ENCODE peak calls at places on chromosomes 3 and 15, in eight cellular contexts. One of them, this sample, is unnamed.
A peak's percentile ranks its signal among the peaks of the same experiment; 100 is the strongest.

GRCh38 chr15:48976444-48977088 is 12.8 kb upstream of the SHC4 start:
- DNase-seq in heart right ventricle: no peak
- DNase-seq in uterus: no peak
- DNase-seq in right cardiac atrium: peak; percentile 62
- DNase-seq in ovary: no peak
- DNase-seq in psoas muscle: no peak
- DNase-seq in endothelial cell of umbilical vein: no peak
- DNase-seq in astrocyte: no peak
- DNase-seq in this sample: no peak

GRCh38 chr3:105365536-105366301 is 990 bp upstream of the ALCAM start:
- DNase-seq in uterus: no peak
- DNase-seq in ovary: no peak
- DNase-seq in endothelial cell of umbilical vein: no peak
- DNase-seq in astrocyte: peak; percentile 63
- DNase-seq in right cardiac atrium: peak; percentile 30
- DNase-seq in psoas muscle: no peak
- DNase-seq in heart right ventricle: no peak
- DNase-seq in this sample: no peak

GRCh38 chr3:188656196-188656982 is 502.4 kb downstream of the LPP start:
- DNase-seq in psoas muscle: no peak
- DNase-seq in endothelial cell of umbilical vein: peak; percentile 46
- DNase-seq in uterus: no peak
- DNase-seq in right cardiac atrium: no peak
- DNase-seq in ovary: no peak
- DNase-seq in heart right ventricle: no peak
- DNase-seq in astrocyte: peak; percentile 38
- DNase-seq in this sample: no peak

GRCh38 chr3:52800079-52800478 is 5.5 kb downstream of the ITIH3 start:
- DNase-seq in uterus: no peak
- DNase-seq in astrocyte: no peak
- DNase-seq in endothelial cell of umbilical vein: no peak
- DNase-seq in ovary: no peak
- DNase-seq in psoas muscle: no peak
- DNase-seq in heart right ventricle: no peak
- DNase-seq in right cardiac atrium: peak; percentile 21
- DNase-seq in this sample: no peak

GRCh38 chr3:107813066-107813465 is 277.8 kb downstream of the CD47 start:
- DNase-seq in endothelial cell of umbilical vein: no peak
- DNase-seq in astrocyte: peak; percentile 45
- DNase-seq in ovary: no peak
- DNase-seq in psoas muscle: no peak
- DNase-seq in uterus: no peak
- DNase-seq in right cardiac atrium: no peak
- DNase-seq in heart right ventricle: no peak
- DNase-seq in this sample: no peak

GRCh38 chr15:39154136-39154770 is 426.6 kb upstream of the THBS1 start:
- DNase-seq in endothelial cell of umbilical vein: no peak
- DNase-seq in uterus: no peak
- DNase-seq in ovary: no peak
- DNase-seq in right cardiac atrium: no peak
- DNase-seq in psoas muscle: no peak
- DNase-seq in astrocyte: no peak
- DNase-seq in heart right ventricle: no peak
- DNase-seq in this sample: no peak

GRCh38 chr3:45464336-45464809 is 76.0 kb downstream of the LARS2 start:
- DNase-seq in psoas muscle: no peak
- DNase-seq in endothelial cell of umbilical vein: peak; percentile 4
- DNase-seq in astrocyte: no peak
- DNase-seq in uterus: no peak
- DNase-seq in ovary: no peak
- DNase-seq in heart right ventricle: no peak
- DNase-seq in right cardiac atrium: peak; percentile 65
- DNase-seq in this sample: no peak

GRCh38 chr3:79361748-79362378 is 405.9 kb downstream of the ROBO1 start:
- DNase-seq in uterus: no peak
- DNase-seq in ovary: no peak
- DNase-seq in heart right ventricle: no peak
- DNase-seq in endothelial cell of umbilical vein: peak; percentile 48
- DNase-seq in right cardiac atrium: no peak
- DNase-seq in psoas muscle: no peak
- DNase-seq in astrocyte: no peak
- DNase-seq in this sample: no peak

GRCh38 chr15:80984856-80985255 is 4.8 kb downstream of the MESD start:
- DNase-seq in astrocyte: no peak
- DNase-seq in uterus: no peak
- DNase-seq in heart right ventricle: no peak
- DNase-seq in ovary: no peak
- DNase-seq in endothelial cell of umbilical vein: no peak
- DNase-seq in psoas muscle: no peak
- DNase-seq in right cardiac atrium: no peak
- DNase-seq in this sample: no peak

GRCh38 chr3:135576786-135577185 is 388.7 kb upstream of the PPP2R3A start:
- DNase-seq in endothelial cell of umbilical vein: no peak
- DNase-seq in uterus: no peak
- DNase-seq in psoas muscle: no peak
- DNase-seq in ovary: no peak
- DNase-seq in astrocyte: no peak
- DNase-seq in heart right ventricle: no peak
- DNase-seq in right cardiac atrium: no peak
- DNase-seq in this sample: no peak

GRCh38 chr15:39969871-39970270 is 36.0 kb downstream of the EIF2AK4 start:
- DNase-seq in heart right ventricle: peak; percentile 40
- DNase-seq in psoas muscle: peak; percentile 62
- DNase-seq in right cardiac atrium: peak; percentile 67
- DNase-seq in astrocyte: peak; percentile 68
- DNase-seq in endothelial cell of umbilical vein: peak; percentile 78
- DNase-seq in uterus: peak; percentile 65
- DNase-seq in ovary: peak; percentile 35
- DNase-seq in this sample: peak; percentile 47

GRCh38 chr3:183438749-183439148 is 10.3 kb upstream of the MCF2L2 start:
- DNase-seq in uterus: no peak
- DNase-seq in right cardiac atrium: no peak
- DNase-seq in astrocyte: no peak
- DNase-seq in ovary: no peak
- DNase-seq in heart right ventricle: no peak
- DNase-seq in endothelial cell of umbilical vein: no peak
- DNase-seq in psoas muscle: no peak
- DNase-seq in this sample: no peak

GRCh38 chr15:98331676-98332075 is 316.7 kb upstream of the IGF1R start:
- DNase-seq in endothelial cell of umbilical vein: no peak
- DNase-seq in uterus: no peak
- DNase-seq in heart right ventricle: no peak
- DNase-seq in ovary: no peak
- DNase-seq in psoas muscle: no peak
- DNase-seq in astrocyte: no peak
- DNase-seq in right cardiac atrium: no peak
- DNase-seq in this sample: no peak

GRCh38 chr15:79881254-79881653 is 15.6 kb downstream of the MTHFS start:
- DNase-seq in ovary: no peak
- DNase-seq in right cardiac atrium: no peak
- DNase-seq in endothelial cell of umbilical vein: peak; percentile 28
- DNase-seq in psoas muscle: no peak
- DNase-seq in astrocyte: no peak
- DNase-seq in heart right ventricle: no peak
- DNase-seq in uterus: no peak
- DNase-seq in this sample: no peak

GRCh38 chr3:100605358-100605757 is 4.0 kb upstream of the ADGRG7 start:
- DNase-seq in right cardiac atrium: no peak
- DNase-seq in psoas muscle: no peak
- DNase-seq in endothelial cell of umbilical vein: no peak
- DNase-seq in ovary: no peak
- DNase-seq in heart right ventricle: no peak
- DNase-seq in astrocyte: no peak
- DNase-seq in uterus: no peak
- DNase-seq in this sample: no peak

GRCh38 chr3:51539291-51539891 is 872 bp downstream of the RAD54L2 start:
- DNase-seq in ovary: no peak
- DNase-seq in endothelial cell of umbilical vein: peak; percentile 73
- DNase-seq in uterus: no peak
- DNase-seq in right cardiac atrium: no peak
- DNase-seq in psoas muscle: no peak
- DNase-seq in heart right ventricle: no peak
- DNase-seq in astrocyte: peak; percentile 83
- DNase-seq in this sample: peak; percentile 8

GRCh38 chr3:134147411-134147810 is 103.2 kb downstream of the RYK start:
- DNase-seq in ovary: no peak
- DNase-seq in endothelial cell of umbilical vein: no peak
- DNase-seq in uterus: no peak
- DNase-seq in heart right ventricle: no peak
- DNase-seq in right cardiac atrium: no peak
- DNase-seq in psoas muscle: no peak
- DNase-seq in astrocyte: no peak
- DNase-seq in this sample: no peak

GRCh38 chr3:14375192-14375591 is 27.2 kb upstream of the SLC6A6 start:
- DNase-seq in ovary: no peak
- DNase-seq in uterus: no peak
- DNase-seq in psoas muscle: no peak
- DNase-seq in right cardiac atrium: peak; percentile 20
- DNase-seq in endothelial cell of umbilical vein: no peak
- DNase-seq in astrocyte: no peak
- DNase-seq in heart right ventricle: no peak
- DNase-seq in this sample: no peak
- H3K4me1 ChIP-seq in ovary: peaks cover 6% of the 10 kb centered on the region
- H3K4me1 ChIP-seq in uterus: no peaks in the 10 kb centered on the region
- H3K4me1 ChIP-seq in psoas muscle: peaks cover 74% of the 10 kb centered on the region
- H3K4me1 ChIP-seq in right cardiac atrium: peaks cover 20% of the 10 kb centered on the region
- H3K4me1 ChIP-seq in endothelial cell of umbilical vein: peaks cover 4% of the 10 kb centered on the region
- H3K4me1 ChIP-seq in astrocyte: peaks cover 15% of the 10 kb centered on the region
- H3K4me1 ChIP-seq in heart right ventricle: peaks cover 40% of the 10 kb centered on the region
- H3K4me1 ChIP-seq in this sample: peaks cover 62% of the 10 kb centered on the region

DNA sequence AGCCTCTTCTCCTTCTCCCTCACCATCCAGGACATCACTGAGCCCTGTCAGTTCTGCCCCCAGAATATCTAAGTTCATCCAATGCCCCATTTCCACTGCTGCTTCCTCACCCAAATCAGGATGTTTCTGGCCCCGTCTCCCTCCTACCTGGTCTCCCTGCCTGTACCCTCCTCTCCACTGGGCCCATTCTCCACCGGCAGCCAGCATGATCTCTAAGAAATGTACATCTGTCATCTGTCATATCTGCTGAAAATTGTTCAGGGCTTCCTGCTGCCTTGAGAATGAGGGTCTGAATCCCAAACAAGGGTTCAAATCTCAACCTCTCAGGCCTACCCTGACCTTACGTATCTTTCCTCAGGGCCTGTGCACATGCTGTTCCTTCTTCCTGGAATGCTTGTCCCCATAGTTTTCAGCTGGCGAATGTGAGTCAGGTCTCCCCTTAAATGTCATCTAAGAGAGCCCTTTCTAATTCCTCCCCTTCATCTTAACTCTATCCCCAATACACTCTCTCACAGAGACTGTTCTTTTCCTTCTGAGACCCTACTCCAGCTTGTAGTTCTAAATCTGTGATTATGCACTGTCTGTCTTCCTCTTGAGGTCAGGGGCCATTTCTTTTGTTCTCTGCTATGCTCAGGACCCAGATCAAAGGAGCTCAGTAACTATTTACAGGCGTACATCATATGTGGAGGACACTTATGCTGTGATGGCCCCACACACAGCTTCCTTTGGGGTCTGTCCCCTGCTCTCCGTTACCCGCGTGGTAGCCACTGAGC is 40.8 kb downstream of the SMAD3 start:
- DNase-seq in right cardiac atrium: no peak
- DNase-seq in heart right ventricle: no peak
- DNase-seq in endothelial cell of umbilical vein: peak; percentile 60
- DNase-seq in ovary: no peak
- DNase-seq in astrocyte: no peak
- DNase-seq in uterus: no peak
- DNase-seq in psoas muscle: no peak
- DNase-seq in this sample: no peak
- H3K4me1 ChIP-seq in right cardiac atrium: peaks cover 58% of the 10 kb centered on the region
- H3K4me1 ChIP-seq in heart right ventricle: peaks cover 41% of the 10 kb centered on the region
- H3K4me1 ChIP-seq in endothelial cell of umbilical vein: peaks cover 95% of the 10 kb centered on the region
- H3K4me1 ChIP-seq in ovary: peaks cover 48% of the 10 kb centered on the region
- H3K4me1 ChIP-seq in astrocyte: peaks cover 82% of the 10 kb centered on the region
- H3K4me1 ChIP-seq in uterus: peaks cover 16% of the 10 kb centered on the region
- H3K4me1 ChIP-seq in psoas muscle: peaks cover 96% of the 10 kb centered on the region
- H3K4me1 ChIP-seq in this sample: peaks cover 71% of the 10 kb centered on the region

GRCh38 chr3:50212971-50213370 is 7.9 kb downstream of the SLC38A3 start:
- DNase-seq in ovary: no peak
- DNase-seq in psoas muscle: no peak
- DNase-seq in heart right ventricle: no peak
- DNase-seq in right cardiac atrium: no peak
- DNase-seq in endothelial cell of umbilical vein: no peak
- DNase-seq in astrocyte: no peak
- DNase-seq in uterus: no peak
- DNase-seq in this sample: no peak
- H3K4me1 ChIP-seq in ovary: peaks cover 7% of the 10 kb centered on the region
- H3K4me1 ChIP-seq in psoas muscle: peaks cover 15% of the 10 kb centered on the region
- H3K4me1 ChIP-seq in heart right ventricle: no peaks in the 10 kb centered on the region
- H3K4me1 ChIP-seq in right cardiac atrium: no peaks in the 10 kb centered on the region
- H3K4me1 ChIP-seq in endothelial cell of umbilical vein: no peaks in the 10 kb centered on the region
- H3K4me1 ChIP-seq in astrocyte: no peaks in the 10 kb centered on the region
- H3K4me1 ChIP-seq in uterus: no peaks in the 10 kb centered on the region
- H3K4me1 ChIP-seq in this sample: no peaks in the 10 kb centered on the region

GRCh38 chr15:43433661-43434303 is 59.2 kb downstream of the TP53BP1 start:
- DNase-seq in ovary: no peak
- DNase-seq in astrocyte: no peak
- DNase-seq in uterus: no peak
- DNase-seq in endothelial cell of umbilical vein: no peak
- DNase-seq in psoas muscle: no peak
- DNase-seq in right cardiac atrium: no peak
- DNase-seq in heart right ventricle: no peak
- DNase-seq in this sample: no peak

GRCh38 chr15:43433160-43433559 is 59.8 kb downstream of the TP53BP1 start:
- DNase-seq in astrocyte: peak; percentile 82
- DNase-seq in ovary: no peak
- DNase-seq in right cardiac atrium: no peak
- DNase-seq in heart right ventricle: no peak
- DNase-seq in uterus: no peak
- DNase-seq in psoas muscle: no peak
- DNase-seq in endothelial cell of umbilical vein: no peak
- DNase-seq in this sample: no peak

GRCh38 chr15:43439268-43439667 is 53.7 kb downstream of the TP53BP1 start:
- DNase-seq in astrocyte: no peak
- DNase-seq in heart right ventricle: no peak
- DNase-seq in psoas muscle: no peak
- DNase-seq in endothelial cell of umbilical vein: no peak
- DNase-seq in ovary: no peak
- DNase-seq in uterus: no peak
- DNase-seq in right cardiac atrium: no peak
- DNase-seq in this sample: no peak

GRCh38 chr15:43436395-43436794 is 56.6 kb downstream of the TP53BP1 start:
- DNase-seq in astrocyte: no peak
- DNase-seq in right cardiac atrium: no peak
- DNase-seq in heart right ventricle: no peak
- DNase-seq in psoas muscle: no peak
- DNase-seq in endothelial cell of umbilical vein: no peak
- DNase-seq in ovary: no peak
- DNase-seq in uterus: no peak
- DNase-seq in this sample: no peak

DNA sequence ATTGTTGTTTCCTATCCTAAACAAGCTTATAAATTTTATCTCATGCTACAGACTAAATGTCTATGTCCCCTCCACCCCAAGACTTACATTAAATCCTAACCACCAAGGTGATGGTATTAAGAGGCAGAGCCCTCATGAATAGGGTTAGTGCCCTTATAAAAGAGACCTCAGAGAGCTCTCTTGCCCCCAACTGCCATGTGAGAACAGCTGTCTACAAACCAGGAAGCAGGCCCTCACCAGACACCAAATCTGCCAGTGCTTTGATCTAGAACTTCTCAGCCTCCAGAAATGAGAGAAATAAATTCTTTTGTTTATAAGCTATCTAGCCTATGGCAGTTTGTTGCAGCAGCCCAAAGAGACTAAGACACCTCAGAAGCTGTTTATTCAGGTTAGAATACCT is 58.5 kb downstream of the TP53BP1 start:
- DNase-seq in ovary: no peak
- DNase-seq in endothelial cell of umbilical vein: no peak
- DNase-seq in astrocyte: no peak
- DNase-seq in heart right ventricle: no peak
- DNase-seq in uterus: no peak
- DNase-seq in right cardiac atrium: no peak
- DNase-seq in psoas muscle: no peak
- DNase-seq in this sample: no peak
- H3K4me1 ChIP-seq in ovary: no peaks in the 10 kb centered on the region
- H3K4me1 ChIP-seq in endothelial cell of umbilical vein: no peaks in the 10 kb centered on the region
- H3K4me1 ChIP-seq in astrocyte: no peaks in the 10 kb centered on the region
- H3K4me1 ChIP-seq in heart right ventricle: no peaks in the 10 kb centered on the region
- H3K4me1 ChIP-seq in uterus: no peaks in the 10 kb centered on the region
- H3K4me1 ChIP-seq in right cardiac atrium: no peaks in the 10 kb centered on the region
- H3K4me1 ChIP-seq in psoas muscle: no peaks in the 10 kb centered on the region
- H3K4me1 ChIP-seq in this sample: no peaks in the 10 kb centered on the region

This sample was measured in PC-9.